ENCODE peak calls at places on chromosome 2, in seven cellular contexts. N is progenitor cell of endocrine pancreas, I is H1, Z is neural crest cell, V is fibroblast of lung, Q is IMR-90, Y is heart left ventricle. U is an unnamed sample.
A peak's percentile ranks its signal among the peaks of the same experiment; 100 is the strongest.

GRCh38 chr2:207692206-207693065 is 19.0 kb upstream of the CCNYL1 start:
- DNase-seq in Y (peak; percentile 40), N (no peak), I (peak; percentile 56), Z (peak; percentile 43), Q (peak; percentile 4), V (peak; percentile 14), U (no peak)

GRCh38 chr2:227127236-227127635 is 36.8 kb downstream of the COL4A4 start:
- DNase-seq in Z (no peak), Q (no peak), N (no peak), V (no peak), Y (no peak), I (no peak), U (no peak)

GRCh38 chr2:217974389-217975005 is 28.3 kb downstream of the TNS1 start:
- DNase-seq in I (no peak), Z (no peak), N (no peak), Y (peak; percentile 35), Q (no peak), V (no peak), U (no peak)

GRCh38 chr2:236803621-236804020 is 234.0 kb downstream of the ACKR3 start:
- DNase-seq in Z (no peak), Y (no peak), V (no peak), I (peak; percentile 67), Q (no peak), N (no peak), U (no peak)

GRCh38 chr2:237744613-237745249 is 53.8 kb upstream of the RBM44 start:
- DNase-seq in I (peak; percentile 96), V (peak; percentile 63), N (peak; percentile 84), Q (peak; percentile 54), Z (peak; percentile 93), Y (peak; percentile 76), U (no peak)

GRCh38 chr2:202122975-202123765 is 50.1 kb downstream of the KIAA2012 start:
- DNase-seq in Q (peak; percentile 45), Z (peak; percentile 16), I (no peak), Y (no peak), V (no peak), N (no peak), U (no peak)

GRCh38 chr2:71609958-71610357 is 156.6 kb downstream of the DYSF start:
- DNase-seq in Y (no peak), N (no peak), I (no peak), V (peak; percentile 75), Z (no peak), Q (peak; percentile 54), U (no peak)

GRCh38 chr2:113218283-113219091 is 44.7 kb downstream of the PSD4 start:
- DNase-seq in I (no peak), Y (peak; percentile 45), Z (no peak), V (peak; percentile 63), Q (no peak), N (no peak), U (no peak)

GRCh38 chr2:226888971-226889370 is 53.1 kb downstream of the RHBDD1 start:
- DNase-seq in Z (no peak), N (no peak), Y (no peak), I (no peak), Q (peak; percentile 52), V (no peak), U (no peak)

GRCh38 chr2:79564065-79564464 is 51.2 kb downstream of the CTNNA2 start:
- DNase-seq in Z (no peak), V (no peak), I (no peak), N (no peak), Y (no peak), Q (no peak), U (no peak)

GRCh38 chr2:237131749-237132148 is 46.1 kb downstream of the COPS8 start:
- DNase-seq in N (no peak), Y (no peak), Z (no peak), V (peak; percentile 53), I (no peak), Q (no peak), U (no peak)

GRCh38 chr2:227115761-227116160 is 48.2 kb downstream of the COL4A4 start:
- DNase-seq in V (peak; percentile 85), Q (peak; percentile 42), N (no peak), I (no peak), Y (no peak), Z (no peak), U (no peak)

GRCh38 chr2:187500585-187501359 is 52.7 kb upstream of the CALCRL start:
- DNase-seq in Q (peak; percentile 84), V (peak; percentile 83), Y (no peak), N (no peak), Z (no peak), I (no peak), U (no peak)

GRCh38 chr2:231185050-231185725 is 13.2 kb upstream of the ARMC9 start:
- DNase-seq in N (peak; percentile 5), Z (no peak), Y (no peak), I (no peak), V (no peak), Q (no peak), U (no peak)

GRCh38 chr2:71940695-71941094 is 207.0 kb downstream of the CYP26B1 start:
- DNase-seq in N (no peak), Y (no peak), I (peak; percentile 26), Z (no peak), V (no peak), Q (no peak), U (no peak)

GRCh38 chr2:69375494-69376353 is 11.3 kb downstream of the GFPT1 start:
- DNase-seq in I (no peak), V (peak; percentile 36), N (no peak), Y (no peak), Q (peak; percentile 27), Z (no peak), U (no peak)

GRCh38 chr2:63588385-63589147 is at the start of the genes MDH1 and WDPCP:
- DNase-seq in Q (peak; percentile 100), Z (peak; percentile 80), V (peak; percentile 100), N (peak; percentile 76), I (peak; percentile 91), Y (peak; percentile 97), U (peak; percentile 100)

GRCh38 chr2:85853499-85854165 is 35.2 kb downstream of the ST3GAL5 start:
- DNase-seq in Z (no peak), I (no peak), V (no peak), Y (no peak), N (no peak), Q (no peak), U (no peak)

GRCh38 chr2:173571021-173571821 is 216.5 kb downstream of the CDCA7 start:
- DNase-seq in Q (peak; percentile 39), V (peak; percentile 73), Y (no peak), Z (no peak), I (no peak), N (no peak), U (no peak)
- TF ChIP-seq CTCF in Q (peak; percentile 45), V (peak; percentile 34), Y (peak; percentile 35), Z (peak; percentile 64), I (peak; percentile 28), N (peak; percentile 43), U (peak; percentile 40)

GRCh38 chr2:54385271-54385670 is 70.9 kb upstream of the SPTBN1 start:
- DNase-seq in I (no peak), Z (no peak), V (no peak), Q (no peak), Y (no peak), N (no peak), U (no peak)

GRCh38 chr2:54387592-54387991 is 68.5 kb upstream of the SPTBN1 start:
- DNase-seq in Q (no peak), V (no peak), Y (no peak), I (no peak), Z (no peak), N (no peak), U (no peak)

GRCh38 chr2:54388093-54388492 is 68.0 kb upstream of the SPTBN1 start:
- DNase-seq in Z (no peak), V (no peak), Q (no peak), Y (no peak), N (no peak), I (no peak), U (no peak)

GRCh38 chr2:54386585-54386984 is 69.5 kb upstream of the SPTBN1 start:
- DNase-seq in N (no peak), Q (no peak), I (no peak), V (no peak), Z (no peak), Y (no peak), U (no peak)

GRCh38 chr2:54386993-54387590 is 69.0 kb upstream of the SPTBN1 start:
- DNase-seq in V (peak; percentile 49), Q (peak; percentile 63), Z (no peak), I (no peak), N (no peak), Y (peak; percentile 77), U (no peak)
- TF ChIP-seq CTCF in V (no peak), Q (no peak), Z (no peak), I (no peak), N (no peak), Y (no peak), U (no peak)

GRCh38 chr2:74414913-74415761 is 6.3 kb downstream of the C2orf81 start:
- DNase-seq in V (peak; percentile 26), I (no peak), Q (no peak), Y (peak; percentile 66), Z (no peak), N (no peak), U (no peak)
- TF ChIP-seq CTCF in V (no peak), I (no peak), Q (no peak), Y (peak; percentile 60), Z (no peak), N (no peak), U (peak; percentile 49)

GRCh38 chr2:205716126-205716525 is 33.8 kb downstream of the NRP2 start:
- DNase-seq in N (no peak), Y (no peak), V (no peak), Q (no peak), Z (no peak), I (no peak), U (no peak)
- TF ChIP-seq CTCF in N (peak; percentile 26), Y (no peak), V (peak; percentile 10), Q (peak; percentile 4), Z (peak; percentile 28), I (peak; percentile 29), U (peak; percentile 30)

GRCh38 chr2:73175663-73176204 is 26.6 kb upstream of the NOTO start:
- DNase-seq in Q (peak; percentile 62), N (peak; percentile 43), V (peak; percentile 43), I (peak; percentile 79), Z (peak; percentile 48), Y (peak; percentile 86), U (peak; percentile 36)
- TF ChIP-seq CTCF in Q (no peak), N (no peak), V (no peak), I (no peak), Z (peak; percentile 1), Y (peak; percentile 17), U (peak; percentile 2)

DNA sequence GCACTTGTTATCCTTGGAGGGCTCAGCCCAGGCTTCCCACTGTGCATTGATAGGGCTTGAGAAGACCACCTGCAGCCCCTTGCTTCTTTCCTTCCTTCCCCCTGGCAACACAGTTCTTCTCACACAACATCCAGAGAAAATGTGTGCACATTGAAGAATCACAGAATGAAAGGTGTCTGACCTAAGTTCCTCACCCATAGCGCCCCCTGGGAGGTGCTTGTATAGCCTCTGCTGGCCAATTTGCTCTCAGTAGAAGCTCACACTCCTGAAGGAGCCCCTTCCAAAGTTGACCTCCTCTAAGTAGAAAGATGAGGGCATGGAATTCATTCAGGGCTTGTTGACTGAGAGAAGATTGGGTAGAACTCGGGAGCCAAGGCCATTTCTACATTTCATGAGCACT is 758.4 kb upstream of the KLHL29 start:
- DNase-seq in Q (no peak), I (peak; percentile 69), N (no peak), V (no peak), Z (no peak), Y (no peak), U (no peak)
- TF ChIP-seq CTCF in Q (no peak), I (peak; percentile 54), N (peak; percentile 24), V (no peak), Z (peak; percentile 20), Y (no peak), U (peak; percentile 28)